ENCODE peak calls at places on chromosomes 13 and 19, in nine cellular contexts. W is activated naive CD4-positive, alpha-beta T cell; A is Kasumi-1; O is activated CD4-positive, alpha-beta T cell treated with anti-CD3 and anti-CD28 coated beads for 1 hour; P is COR-L47; I is activated T-cell treated with anti-CD3 and anti-CD28 coated beads for 1 hour; Q is T-helper 17 cell; N is HTR-8/SVneo; S is nucleus accumbens. J is an unnamed sample.

GRCh38 chr13:46469064-46469463 is 82.0 kb upstream of the RUBCNL start:
- DNase-seq in W (no peak), A (no peak), O (no peak), P (no peak), I (no peak), Q (no peak), N (no peak), S (no peak), J (no peak)

GRCh38 chr19:16161848-16162247 is 11.5 kb downstream of the CIB3 start:
- DNase-seq in W (no peak), A (no peak), O (no peak), P (no peak), I (no peak), Q (no peak), N (no peak), S (no peak), J (no peak)

GRCh38 chr19:9078651-9079050 is 8.2 kb upstream of the OR1M1 start:
- DNase-seq in W (no peak), A (no peak), O (no peak), P (no peak), I (no peak), Q (no peak), N (no peak), S (no peak), J (no peak)

GRCh38 chr13:79647518-79647917 is 166.6 kb downstream of the NDFIP2 start:
- DNase-seq in W (no peak), A (no peak), O (no peak), P (peak), I (no peak), Q (no peak), N (no peak), S (no peak), J (no peak)

GRCh38 chr19:5220361-5220760 is 120.3 kb downstream of the PTPRS start:
- DNase-seq in W (no peak), A (no peak), O (no peak), P (no peak), I (no peak), Q (no peak), N (no peak), S (no peak), J (no peak)

GRCh38 chr13:110445722-110446569 is 115.6 kb downstream of the RAB20 start:
- DNase-seq in W (no peak), A (no peak), O (no peak), P (no peak), I (no peak), Q (no peak), N (no peak), S (no peak), J (no peak)

GRCh38 chr13:68368922-68369321 is 1138.8 kb upstream of the PCDH9 start:
- DNase-seq in W (no peak), A (no peak), O (no peak), P (no peak), I (no peak), Q (no peak), N (no peak), S (no peak), J (no peak)

GRCh38 chr13:81048026-81048461 is 707.1 kb upstream of the SPRY2 start:
- DNase-seq in W (no peak), A (peak), O (no peak), P (no peak), I (no peak), Q (no peak), N (no peak), S (no peak), J (no peak)

GRCh38 chr13:32086366-32086765 is 54.8 kb downstream of the FRY start:
- DNase-seq in W (no peak), A (no peak), O (no peak), P (no peak), I (no peak), Q (no peak), N (no peak), S (no peak), J (no peak)

GRCh38 chr19:2424686-2425621 is 2.4 kb downstream of the TIMM13 start:
- DNase-seq in W (no peak), A (no peak), O (no peak), P (no peak), I (no peak), Q (no peak), N (no peak), S (no peak), J (no peak)

GRCh38 chr13:49400755-49401659 is 42.9 kb downstream of the CAB39L start:
- DNase-seq in W (no peak), A (peak), O (no peak), P (no peak), I (no peak), Q (no peak), N (no peak), S (no peak), J (no peak)

GRCh38 chr13:99295488-99296252 is 11.5 kb downstream of the GPR183 start:
- DNase-seq in W (no peak), A (no peak), O (no peak), P (no peak), I (no peak), Q (no peak), N (no peak), S (no peak), J (no peak)

GRCh38 chr19:2816641-2817040 is 3.0 kb upstream of the ZNF554 start:
- DNase-seq in W (no peak), A (no peak), O (no peak), P (no peak), I (no peak), Q (no peak), N (no peak), S (no peak), J (no peak)

J was measured in AML-193.